ENCODE peak calls at places on chromosomes 2 and 18, in six cellular contexts. D, L, F, J, S and M are unnamed samples.

GRCh38 chr2:121386707-121387106 is 101.7 kb upstream of the TFCP2L1 start:
- DNase-seq in J (no peak), D (peak; percentile 44), S (no peak), L (no peak), F (peak; percentile 59), M (no peak)

GRCh38 chr2:234863043-234863934 is 88.5 kb upstream of the SH3BP4 start:
- DNase-seq in J (peak; percentile 35), L (no peak), F (peak; percentile 64), D (peak; percentile 68), S (peak; percentile 88), M (no peak)

GRCh38 chr2:67684991-67685390 is 287.9 kb downstream of the ETAA1 start:
- DNase-seq in J (peak; percentile 46), S (no peak), D (no peak), F (no peak), L (no peak), M (no peak)

GRCh38 chr2:187078297-187078696 is 229.3 kb upstream of the ZSWIM2 start:
- DNase-seq in J (no peak), D (peak; percentile 22), S (peak; percentile 23), F (peak; percentile 21), L (no peak), M (no peak)

GRCh38 chr18:8706981-8707940 is 1.9 kb downstream of the MTCL1 start:
- DNase-seq in L (peak; percentile 76), S (no peak), J (no peak), D (peak; percentile 75), F (peak; percentile 62), M (no peak)

GRCh38 chr2:168336786-168337388 is 89.5 kb upstream of the STK39 start:
- DNase-seq in L (peak; percentile 76), D (no peak), J (no peak), F (peak; percentile 83), S (peak; percentile 69), M (no peak)

GRCh38 chr2:55010149-55010591 is 40.1 kb downstream of the RTN4 start:
- DNase-seq in D (peak; percentile 66), L (peak; percentile 64), S (no peak), J (peak; percentile 77), F (peak; percentile 85), M (no peak)

GRCh38 chr18:2981212-2981728 is 31.7 kb downstream of the LPIN2 start:
- DNase-seq in J (peak; percentile 98), L (no peak), F (peak; percentile 69), S (no peak), D (peak; percentile 82), M (no peak)

GRCh38 chr2:161975813-161976160 is 98.2 kb downstream of the DPP4 start:
- DNase-seq in J (no peak), D (no peak), F (no peak), S (no peak), L (no peak), M (no peak)

GRCh38 chr2:211455225-211455841 is 898.9 kb downstream of the CPS1 start:
- DNase-seq in J (peak; percentile 8), D (peak; percentile 28), L (no peak), S (peak; percentile 49), F (peak; percentile 24), M (no peak)

GRCh38 chr2:86580560-86580959 is 17.3 kb upstream of the CHMP3 start:
- DNase-seq in F (no peak), S (no peak), J (no peak), L (no peak), D (no peak), M (no peak)

GRCh38 chr2:120310136-120310535 is 35.8 kb upstream of the INHBB start:
- DNase-seq in D (no peak), J (no peak), S (no peak), F (no peak), L (no peak), M (peak; percentile 69)

GRCh38 chr2:120313695-120314615 is 32.0 kb upstream of the INHBB start:
- DNase-seq in J (no peak), L (peak; percentile 66), D (no peak), S (peak; percentile 36), F (no peak), M (no peak)

GRCh38 chr2:120314656-120315366 is 31.1 kb upstream of the INHBB start:
- DNase-seq in L (peak; percentile 57), D (no peak), J (no peak), S (no peak), F (no peak), M (no peak)

GRCh38 chr2:120312861-120313694 is 32.9 kb upstream of the INHBB start:
- DNase-seq in D (peak; percentile 73), L (peak; percentile 91), S (peak; percentile 66), F (peak; percentile 74), J (peak; percentile 38), M (peak; percentile 26)

GRCh38 chr2:120312076-120312475 is 33.9 kb upstream of the INHBB start:
- DNase-seq in F (no peak), D (no peak), S (no peak), L (peak; percentile 35), J (no peak), M (no peak)
- TF ChIP-seq CTCF in F (no peak), D (no peak), S (no peak), L (no peak), J (no peak), M (no peak)

GRCh38 chr2:96866586-96866985 is 3.3 kb downstream of the SEMA4C start:
- DNase-seq in S (no peak), L (no peak), F (no peak), J (no peak), D (no peak), M (no peak)

GRCh38 chr2:96866986-96867755 is 2.7 kb downstream of the SEMA4C start:
- DNase-seq in S (no peak), L (no peak), J (no peak), F (no peak), D (no peak), M (no peak)

GRCh38 chr2:96866149-96866548 is 3.7 kb downstream of the SEMA4C start:
- DNase-seq in F (no peak), S (no peak), D (no peak), L (no peak), J (no peak), M (no peak)

GRCh38 chr2:96864343-96865091 is 5.4 kb downstream of the SEMA4C start:
- DNase-seq in D (no peak), J (no peak), S (no peak), L (peak; percentile 84), F (no peak), M (no peak)

DNA sequence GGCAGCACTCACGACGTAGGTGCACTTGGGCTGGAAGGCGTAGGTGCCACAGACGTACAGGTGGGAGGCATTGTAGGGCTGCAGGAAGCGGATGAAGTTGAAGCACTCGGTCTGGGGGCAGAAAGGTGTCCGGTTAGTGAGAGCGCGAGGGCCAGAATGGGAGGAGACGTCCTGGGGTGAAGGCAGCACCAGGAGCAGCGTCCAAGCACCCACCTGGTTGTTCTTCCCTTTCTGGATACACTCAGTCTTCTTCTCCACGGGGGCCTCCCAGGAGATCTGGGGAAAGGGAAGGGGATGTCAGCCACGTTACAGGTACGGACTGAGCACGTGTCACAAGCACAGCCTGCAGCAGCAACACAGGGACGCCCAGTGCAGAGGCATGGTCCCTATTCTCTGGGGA is 4.2 kb downstream of the SEMA4C start:
- DNase-seq in D (no peak), S (no peak), L (no peak), F (no peak), J (no peak), M (no peak)
- H3K4me3 ChIP-seq in D (no peak overlapping the region), S (no peak overlapping the region), L (no peak overlapping the region), F (no peak overlapping the region), J (no peak overlapping the region), M (no peak overlapping the region)

DNA sequence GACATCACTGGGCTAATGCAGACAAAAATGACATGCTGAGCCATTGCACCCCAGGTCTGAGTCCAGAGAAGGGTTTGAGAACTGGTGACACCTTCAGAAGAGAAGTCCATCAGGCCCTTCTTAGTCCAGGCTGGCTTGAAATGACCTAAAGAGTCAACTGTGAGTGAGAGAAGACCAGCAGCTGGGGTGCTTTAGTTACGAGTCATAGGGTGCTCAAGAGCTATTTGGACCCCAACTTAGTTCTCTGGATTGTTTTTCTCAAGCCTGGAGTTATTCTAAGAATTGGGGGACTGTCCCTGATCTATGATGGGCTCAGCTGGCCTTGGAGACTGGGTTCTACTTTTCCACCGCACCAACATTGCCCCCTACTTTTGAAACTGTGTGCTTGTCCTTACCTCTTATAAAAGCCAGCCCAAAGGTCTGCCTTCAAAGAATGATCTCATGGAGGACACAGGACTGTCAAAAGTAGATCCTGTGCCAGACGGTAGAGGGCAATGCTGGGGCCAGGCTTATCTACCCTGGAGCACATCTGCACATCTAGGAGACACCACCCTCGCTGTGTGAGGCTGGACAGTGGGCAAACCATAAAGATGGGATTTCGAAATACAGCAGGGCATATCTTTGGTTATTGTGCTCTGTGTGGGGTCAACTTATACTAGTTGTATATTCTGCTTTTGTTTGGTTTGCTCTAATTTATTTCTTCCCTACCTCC is 333.0 kb upstream of the SLC14A2 start:
- DNase-seq in F (no peak), L (no peak), S (no peak), D (no peak), J (no peak), M (no peak)
- TF ChIP-seq CTCF in F (no peak), L (no peak), S (peak; percentile 14), D (peak; percentile 17), J (no peak), M (peak; percentile 27)

DNA sequence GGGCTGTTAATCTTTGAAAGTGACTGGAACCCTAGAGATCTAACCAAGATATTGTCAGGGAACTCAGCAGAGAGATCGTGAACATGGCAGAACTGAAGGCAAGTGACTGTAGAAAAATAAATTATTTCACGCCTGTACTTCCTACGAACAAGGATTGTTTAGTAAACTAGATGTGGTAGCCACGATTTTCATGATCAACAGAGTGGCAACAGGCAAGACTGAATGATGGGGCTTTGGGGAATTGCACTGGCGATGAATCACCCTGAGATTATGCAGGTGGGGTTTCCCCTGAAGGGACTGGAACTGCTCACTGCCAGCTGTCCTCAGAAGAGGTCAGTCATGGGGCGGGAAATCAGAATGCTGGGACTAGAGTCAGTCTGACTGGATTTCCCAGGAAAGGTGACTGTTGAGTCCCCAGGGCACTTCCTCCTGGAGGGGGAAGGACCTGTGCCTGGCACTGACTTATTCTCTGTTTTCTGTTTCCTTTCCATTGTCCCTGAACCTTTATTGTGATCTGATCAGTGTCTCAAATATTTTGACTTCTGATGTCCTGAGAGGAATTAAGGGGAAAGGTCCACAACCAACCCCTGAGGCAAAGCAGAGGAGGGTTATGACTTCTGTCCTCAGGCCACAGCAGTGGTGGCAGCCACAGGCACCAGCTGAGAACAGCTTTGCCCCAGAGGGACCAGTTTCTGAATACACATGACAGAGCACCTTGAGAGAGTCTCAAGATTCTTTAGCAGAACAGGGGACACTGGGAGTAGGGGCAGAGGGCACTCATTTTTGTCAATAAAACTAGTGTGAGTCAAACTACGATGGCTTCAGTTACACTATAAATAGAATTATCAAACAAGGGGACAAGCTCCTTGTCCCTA is 70.0 kb downstream of the NAB1 start:
- DNase-seq in F (peak; percentile 94), L (no peak), S (peak; percentile 30), D (peak; percentile 63), J (peak; percentile 70), M (no peak)
- H3K4me3 ChIP-seq in F (no peak overlapping the region), L (no peak overlapping the region), S (no peak overlapping the region), D (no peak overlapping the region), J (no peak overlapping the region), M (no peak overlapping the region)

DNA sequence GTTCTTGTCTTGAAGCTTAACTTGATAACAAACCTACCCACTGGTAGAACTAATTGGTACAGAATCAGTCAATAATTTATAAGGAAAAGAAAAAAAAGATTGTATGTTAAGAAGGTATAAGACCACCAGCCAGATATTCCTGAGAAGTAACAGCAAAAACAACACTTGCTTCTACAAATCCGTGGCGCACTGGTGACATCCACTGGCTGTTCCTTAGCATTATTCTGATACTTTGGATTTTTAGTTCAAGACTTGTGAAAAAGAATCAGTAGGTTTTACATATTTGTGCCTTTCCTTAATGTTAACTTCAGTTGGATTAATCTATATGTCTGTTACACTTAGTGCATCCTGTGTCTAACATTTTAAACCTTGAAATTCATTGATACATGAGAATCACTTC is 141.8 kb downstream of the GRB14 start:
- DNase-seq in F (no peak), L (no peak), D (peak; percentile 12), J (peak; percentile 9), S (peak; percentile 43), M (no peak)
- TF ChIP-seq CTCF in F (peak; percentile 34), L (peak; percentile 39), D (peak; percentile 53), J (peak; percentile 60), S (peak; percentile 73), M (no peak)